ENCODE peak calls at places on chromosomes 3 and 15, in seven cellular contexts. D, C, J, B, Z, G and L are unnamed samples.

GRCh38 chr15:74489518-74490338 is 28.8 kb upstream of the UBL7 start:
- DNase-seq in D (peak), B (peak), J (peak), C (peak), Z (peak), G (peak), L (peak)

GRCh38 chr3:77186728-77187127 is 146.8 kb downstream of the ROBO2 start:
- DNase-seq in G (no peak), J (peak), D (no peak), B (no peak), Z (no peak), C (no peak), L (peak)

GRCh38 chr3:124663690-124664089 is 66.6 kb upstream of the UMPS start:
- DNase-seq in B (no peak), C (no peak), J (peak), D (no peak), G (no peak), Z (no peak), L (peak)

GRCh38 chr3:34015204-34016142 is 217.0 kb downstream of the PDCD6IP start:
- DNase-seq in D (peak), C (no peak), Z (no peak), G (no peak), J (peak), B (no peak), L (no peak)

GRCh38 chr3:77491961-77492360 is 452.1 kb downstream of the ROBO2 start:
- DNase-seq in C (no peak), B (no peak), G (no peak), D (no peak), Z (no peak), J (no peak), L (no peak)

GRCh38 chr15:82647045-82647834 is at the start of gene CPEB1:
- DNase-seq in J (peak), B (peak), G (no peak), Z (peak), C (no peak), D (peak), L (peak)

GRCh38 chr3:177335728-177336127 is 138.4 kb upstream of the TBL1XR1 start:
- DNase-seq in G (no peak), Z (no peak), J (peak), D (no peak), B (no peak), C (no peak), L (peak)

GRCh38 chr3:101039285-101039684 is 46.1 kb upstream of the ABI3BP start:
- DNase-seq in B (no peak), G (no peak), C (no peak), Z (no peak), J (no peak), D (peak), L (no peak)

GRCh38 chr3:100155105-100155504 is 40.8 kb upstream of the FILIP1L start:
- DNase-seq in C (no peak), B (no peak), G (no peak), J (no peak), Z (no peak), D (no peak), L (peak)

GRCh38 chr3:149393355-149394165 is 16.1 kb upstream of the TM4SF1 start:
- DNase-seq in J (peak), Z (no peak), G (peak), B (peak), D (peak), C (peak), L (peak)

GRCh38 chr3:4827767-4828166 is 151.5 kb upstream of the BHLHE40 start:
- DNase-seq in B (no peak), J (peak), D (no peak), G (no peak), Z (no peak), C (no peak), L (no peak)

GRCh38 chr3:143433787-143434378 is 314.3 kb downstream of the CHST2 start:
- DNase-seq in B (no peak), J (no peak), D (no peak), Z (no peak), G (no peak), C (no peak), L (no peak)

GRCh38 chr15:89781055-89781454 is 4.9 kb downstream of the MESP2 start:
- DNase-seq in B (no peak), C (no peak), Z (no peak), G (no peak), D (no peak), J (no peak), L (no peak)

GRCh38 chr3:126555795-126556636 is 2.7 kb downstream of the C3orf22 start:
- DNase-seq in Z (no peak), G (no peak), J (no peak), D (no peak), C (no peak), B (peak), L (no peak)

GRCh38 chr3:36710606-36711005 is 53.7 kb downstream of the DCLK3 start:
- DNase-seq in D (no peak), Z (no peak), G (no peak), C (no peak), J (no peak), B (no peak), L (no peak)

GRCh38 chr3:21750831-21751391 is at the start of gene ZNF385D:
- DNase-seq in B (peak), C (peak), G (peak), Z (no peak), J (peak), D (peak), L (peak)

GRCh38 chr15:23548071-23548470 is 17.4 kb upstream of the MKRN3 start:
- DNase-seq in D (no peak), Z (no peak), G (peak), C (no peak), J (no peak), B (no peak), L (no peak)

GRCh38 chr3:62255758-62256157 is 117.6 kb downstream of the FEZF2 start:
- DNase-seq in B (no peak), Z (no peak), J (no peak), C (no peak), G (no peak), D (no peak), L (no peak)